ENCODE peak calls at places on chromosome 13, in six cellular contexts. One of them, this sample, is unnamed.

GRCh38 chr13:113976711-113977684 is 3.1 kb upstream of the C13orf46 start:
- ATAC-seq in A549: peak; percentile 79
- ATAC-seq in K562: no peak
- ATAC-seq in upper lobe of left lung: peak; percentile 49
- ATAC-seq in HepG2: no peak
- ATAC-seq in GM12878: no peak
- ATAC-seq in this sample: peak; percentile 65

GRCh38 chr13:43113603-43114002 is 90.2 kb downstream of the DNAJC15 start:
- ATAC-seq in A549: peak; percentile 48
- ATAC-seq in HepG2: peak; percentile 87
- ATAC-seq in K562: no peak
- ATAC-seq in GM12878: no peak
- ATAC-seq in upper lobe of left lung: no peak
- ATAC-seq in this sample: no peak

GRCh38 chr13:98761126-98761978 is 8.9 kb upstream of the SLC15A1 start:
- ATAC-seq in HepG2: peak; percentile 83
- ATAC-seq in GM12878: peak; percentile 92
- ATAC-seq in upper lobe of left lung: peak; percentile 56
- ATAC-seq in A549: no peak
- ATAC-seq in K562: no peak
- ATAC-seq in this sample: peak; percentile 22

GRCh38 chr13:51697855-51698254 is 106.1 kb downstream of the DHRS12 start:
- ATAC-seq in GM12878: no peak
- ATAC-seq in upper lobe of left lung: no peak
- ATAC-seq in K562: no peak
- ATAC-seq in HepG2: no peak
- ATAC-seq in A549: no peak
- ATAC-seq in this sample: no peak

GRCh38 chr13:27264648-27265047 is 6.0 kb upstream of the RASL11A start:
- ATAC-seq in GM12878: no peak
- ATAC-seq in A549: no peak
- ATAC-seq in upper lobe of left lung: no peak
- ATAC-seq in K562: no peak
- ATAC-seq in HepG2: no peak
- ATAC-seq in this sample: no peak

GRCh38 chr13:22498006-22498405 is 682.8 kb upstream of the SGCG start:
- ATAC-seq in HepG2: no peak
- ATAC-seq in GM12878: no peak
- ATAC-seq in upper lobe of left lung: no peak
- ATAC-seq in K562: no peak
- ATAC-seq in A549: no peak
- ATAC-seq in this sample: no peak

GRCh38 chr13:31686660-31687430 is 52.5 kb upstream of the RXFP2 start:
- ATAC-seq in HepG2: no peak
- ATAC-seq in upper lobe of left lung: no peak
- ATAC-seq in A549: no peak
- ATAC-seq in GM12878: no peak
- ATAC-seq in K562: no peak
- ATAC-seq in this sample: no peak

GRCh38 chr13:98313023-98313937 is 136.2 kb upstream of the RNF113B start:
- ATAC-seq in A549: no peak
- ATAC-seq in HepG2: peak; percentile 20
- ATAC-seq in K562: no peak
- ATAC-seq in upper lobe of left lung: no peak
- ATAC-seq in GM12878: no peak
- ATAC-seq in this sample: no peak

GRCh38 chr13:20796791-20797513 is 23.2 kb upstream of the EEF1AKMT1 start:
- ATAC-seq in A549: no peak
- ATAC-seq in GM12878: no peak
- ATAC-seq in K562: no peak
- ATAC-seq in HepG2: no peak
- ATAC-seq in upper lobe of left lung: no peak
- ATAC-seq in this sample: no peak

GRCh38 chr13:93984070-93984469 is 495.4 kb downstream of the DCT start:
- ATAC-seq in upper lobe of left lung: no peak
- ATAC-seq in K562: no peak
- ATAC-seq in A549: no peak
- ATAC-seq in HepG2: no peak
- ATAC-seq in GM12878: no peak
- ATAC-seq in this sample: no peak

DNA sequence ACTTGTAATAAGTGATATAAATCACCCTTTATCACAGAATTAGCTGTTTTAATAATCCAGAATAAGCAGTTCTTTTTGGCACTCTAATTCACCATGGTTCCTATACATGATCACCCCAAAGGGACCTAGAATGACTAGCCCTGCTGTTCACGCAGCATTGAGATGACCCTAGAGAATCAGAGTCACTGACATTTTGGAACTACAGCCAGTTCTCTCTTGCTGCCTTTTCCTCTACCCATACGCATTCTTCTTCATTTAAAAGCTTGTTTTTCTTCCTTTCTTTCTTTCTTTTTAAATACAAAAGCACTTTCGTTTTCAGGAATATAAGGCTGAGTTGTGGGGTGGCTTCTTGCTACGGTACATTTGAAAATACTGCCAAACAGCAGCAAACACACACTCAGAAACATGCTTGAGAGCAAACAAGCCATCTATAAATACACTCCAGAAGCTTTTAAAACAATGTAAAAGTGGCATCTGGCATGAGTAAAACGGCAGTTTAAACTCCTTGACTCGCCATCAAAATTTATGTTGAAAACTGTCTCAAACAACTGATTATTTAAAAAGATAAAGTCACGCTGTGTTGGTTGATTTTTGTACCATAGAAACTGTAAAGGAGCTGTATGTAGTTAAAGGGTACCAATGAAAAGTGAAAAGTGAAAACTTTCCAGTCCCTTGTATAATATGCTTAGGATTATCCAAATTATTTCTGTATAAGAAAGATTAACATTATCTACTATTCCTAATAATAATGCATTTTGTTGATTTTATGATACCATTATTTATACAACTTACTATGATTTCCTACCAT is 95.6 kb downstream of the PCDH9 start:
- ATAC-seq in upper lobe of left lung: no peak
- ATAC-seq in K562: peak; percentile 64
- ATAC-seq in HepG2: no peak
- ATAC-seq in A549: peak; percentile 67
- ATAC-seq in GM12878: peak; percentile 67
- ATAC-seq in this sample: no peak
- TF ChIP-seq POLR2A in upper lobe of left lung: no peak
- TF ChIP-seq POLR2A in K562: no peak
- TF ChIP-seq POLR2A in HepG2: no peak
- TF ChIP-seq POLR2A in A549: no peak
- TF ChIP-seq POLR2A in GM12878: no peak
- TF ChIP-seq POLR2A in this sample: no peak

GRCh38 chr13:33265607-33266006 is 19.9 kb downstream of the STARD13 start:
- ATAC-seq in GM12878: no peak
- ATAC-seq in A549: no peak
- ATAC-seq in K562: no peak
- ATAC-seq in upper lobe of left lung: no peak
- ATAC-seq in HepG2: no peak
- ATAC-seq in this sample: no peak
- TF ChIP-seq EP300 in GM12878: no peak
- TF ChIP-seq EP300 in A549: no peak
- TF ChIP-seq EP300 in K562: no peak
- TF ChIP-seq EP300 in upper lobe of left lung: no peak
- TF ChIP-seq EP300 in HepG2: no peak
- TF ChIP-seq EP300 in this sample: no peak

GRCh38 chr13:110505594-110505993 is 55.9 kb downstream of the RAB20 start:
- ATAC-seq in A549: no peak
- ATAC-seq in upper lobe of left lung: no peak
- ATAC-seq in K562: no peak
- ATAC-seq in HepG2: no peak
- ATAC-seq in GM12878: no peak
- ATAC-seq in this sample: no peak

GRCh38 chr13:110506396-110506795 is 55.1 kb downstream of the RAB20 start:
- ATAC-seq in GM12878: no peak
- ATAC-seq in A549: no peak
- ATAC-seq in upper lobe of left lung: no peak
- ATAC-seq in HepG2: no peak
- ATAC-seq in K562: peak; percentile 36
- ATAC-seq in this sample: no peak

GRCh38 chr13:110509478-110509926 is 52.0 kb downstream of the RAB20 start:
- ATAC-seq in K562: peak; percentile 64
- ATAC-seq in A549: no peak
- ATAC-seq in GM12878: no peak
- ATAC-seq in upper lobe of left lung: no peak
- ATAC-seq in HepG2: no peak
- ATAC-seq in this sample: no peak

GRCh38 chr13:110506859-110507566 is 54.5 kb downstream of the RAB20 start:
- ATAC-seq in GM12878: no peak
- ATAC-seq in K562: peak; percentile 67
- ATAC-seq in A549: peak; percentile 73
- ATAC-seq in HepG2: peak; percentile 20
- ATAC-seq in upper lobe of left lung: peak; percentile 61
- ATAC-seq in this sample: peak; percentile 84

GRCh38 chr13:110507678-110508381 is 53.7 kb downstream of the RAB20 start:
- ATAC-seq in GM12878: no peak
- ATAC-seq in upper lobe of left lung: peak; percentile 37
- ATAC-seq in A549: peak; percentile 52
- ATAC-seq in HepG2: peak; percentile 14
- ATAC-seq in K562: peak; percentile 3
- ATAC-seq in this sample: peak; percentile 46
- TF ChIP-seq POLR2A in GM12878: no peak
- TF ChIP-seq POLR2A in upper lobe of left lung: no peak
- TF ChIP-seq POLR2A in A549: no peak
- TF ChIP-seq POLR2A in HepG2: no peak
- TF ChIP-seq POLR2A in K562: no peak
- TF ChIP-seq POLR2A in this sample: no peak

DNA sequence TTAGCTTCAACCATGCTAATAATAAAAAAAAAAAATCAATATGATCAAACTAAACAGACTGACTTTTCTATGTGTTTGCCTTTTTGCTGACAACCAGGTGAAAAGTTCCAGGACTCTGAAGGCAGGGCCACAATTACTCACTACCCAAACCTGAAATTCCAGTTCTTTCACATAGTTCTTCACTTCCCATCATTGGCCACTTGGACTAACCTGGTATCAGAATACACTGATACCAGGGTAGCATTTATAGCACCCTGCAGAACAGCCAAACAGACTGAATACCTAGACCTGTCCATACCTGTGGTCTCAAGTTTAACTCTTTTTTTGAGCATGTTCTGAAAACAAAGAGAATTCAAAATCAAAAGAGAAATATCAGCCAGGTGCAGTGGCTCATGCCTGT is 25.1 kb downstream of the ELF1 start:
- ATAC-seq in A549: peak; percentile 50
- ATAC-seq in HepG2: peak; percentile 82
- ATAC-seq in GM12878: peak; percentile 16
- ATAC-seq in upper lobe of left lung: peak; percentile 50
- ATAC-seq in K562: peak; percentile 11
- ATAC-seq in this sample: no peak
- TF ChIP-seq EP300 in A549: no peak
- TF ChIP-seq EP300 in HepG2: no peak
- TF ChIP-seq EP300 in GM12878: no peak
- TF ChIP-seq EP300 in upper lobe of left lung: no peak
- TF ChIP-seq EP300 in K562: no peak
- TF ChIP-seq EP300 in this sample: no peak

GRCh38 chr13:34145061-34145460 is 327.1 kb downstream of the RFC3 start:
- ATAC-seq in A549: no peak
- ATAC-seq in K562: no peak
- ATAC-seq in HepG2: no peak
- ATAC-seq in upper lobe of left lung: no peak
- ATAC-seq in GM12878: no peak
- ATAC-seq in this sample: no peak
- TF ChIP-seq POLR2A in A549: no peak
- TF ChIP-seq POLR2A in K562: no peak
- TF ChIP-seq POLR2A in HepG2: no peak
- TF ChIP-seq POLR2A in upper lobe of left lung: no peak
- TF ChIP-seq POLR2A in GM12878: no peak
- TF ChIP-seq POLR2A in this sample: no peak

GRCh38 chr13:70170689-70171088 is 62.4 kb upstream of the KLHL1 start:
- ATAC-seq in A549: no peak
- ATAC-seq in HepG2: no peak
- ATAC-seq in GM12878: no peak
- ATAC-seq in upper lobe of left lung: no peak
- ATAC-seq in K562: no peak
- ATAC-seq in this sample: no peak

GRCh38 chr13:70178346-70178745 is 70.1 kb upstream of the KLHL1 start:
- ATAC-seq in HepG2: no peak
- ATAC-seq in A549: no peak
- ATAC-seq in GM12878: no peak
- ATAC-seq in K562: no peak
- ATAC-seq in upper lobe of left lung: no peak
- ATAC-seq in this sample: no peak

GRCh38 chr13:70171151-70171550 is 62.9 kb upstream of the KLHL1 start:
- ATAC-seq in K562: no peak
- ATAC-seq in HepG2: no peak
- ATAC-seq in upper lobe of left lung: no peak
- ATAC-seq in A549: no peak
- ATAC-seq in GM12878: no peak
- ATAC-seq in this sample: no peak

GRCh38 chr13:70173236-70173959 is 65.1 kb upstream of the KLHL1 start:
- ATAC-seq in K562: no peak
- ATAC-seq in A549: no peak
- ATAC-seq in HepG2: no peak
- ATAC-seq in GM12878: no peak
- ATAC-seq in upper lobe of left lung: no peak
- ATAC-seq in this sample: no peak
- TF ChIP-seq EP300 in K562: no peak
- TF ChIP-seq EP300 in A549: no peak
- TF ChIP-seq EP300 in HepG2: no peak
- TF ChIP-seq EP300 in GM12878: no peak
- TF ChIP-seq EP300 in upper lobe of left lung: no peak
- TF ChIP-seq EP300 in this sample: no peak

This sample was measured in gastroesophageal sphincter.